ENCODE peak calls at places on chromosomes 6 and 20, in five cellular contexts. W, L, J, Y and K are unnamed samples.

GRCh38 chr6:74735304-74735703 is 470.5 kb downstream of the COL12A1 start:
- DNase-seq in W (no peak), L (peak; percentile 90), Y (peak; percentile 85), J (no peak), K (no peak)

GRCh38 chr6:28583463-28583862 is 57.8 kb downstream of the GPX5 start:
- DNase-seq in L (no peak), J (no peak), Y (no peak), W (no peak), K (no peak)

GRCh38 chr20:14331671-14332070 is 5.7 kb downstream of the FLRT3 start:
- DNase-seq in J (no peak), Y (no peak), L (no peak), W (no peak), K (no peak)

GRCh38 chr20:10671221-10671849 is 2.5 kb downstream of the JAG1 start:
- DNase-seq in L (peak; percentile 98), Y (peak; percentile 90), J (peak; percentile 69), W (peak; percentile 85), K (no peak)

GRCh38 chr20:48897298-48898044 is 24.0 kb upstream of the ARFGEF2 start:
- DNase-seq in J (no peak), Y (peak; percentile 88), L (peak; percentile 62), W (no peak), K (no peak)

GRCh38 chr6:165889636-165890403 is 226.8 kb upstream of the PDE10A start:
- DNase-seq in L (peak; percentile 69), Y (peak; percentile 1), J (no peak), W (no peak), K (peak; percentile 25)

GRCh38 chr6:21749754-21750153 is 156.2 kb downstream of the SOX4 start:
- DNase-seq in J (no peak), L (no peak), Y (no peak), W (no peak), K (no peak)

GRCh38 chr6:115323001-115323400 is 737.7 kb downstream of the FRK start:
- DNase-seq in W (no peak), J (no peak), Y (peak; percentile 97), L (no peak), K (no peak)

GRCh38 chr6:54074591-54075195 is 36.5 kb upstream of the MLIP start:
- DNase-seq in Y (no peak), J (no peak), L (peak; percentile 32), W (no peak), K (no peak)

GRCh38 chr6:14339711-14340590 is 222.4 kb downstream of the CD83 start:
- DNase-seq in J (no peak), Y (no peak), W (no peak), L (peak; percentile 12), K (no peak)

GRCh38 chr6:2854394-2854982 is 12.8 kb upstream of the SERPINB1 start:
- DNase-seq in Y (no peak), J (no peak), W (no peak), L (peak; percentile 75), K (no peak)

GRCh38 chr20:52619101-52619500 is 353.1 kb upstream of the TSHZ2 start:
- DNase-seq in J (no peak), Y (no peak), L (no peak), W (no peak), K (no peak)

GRCh38 chr6:1045239-1045638 is 266.7 kb upstream of the FOXQ1 start:
- DNase-seq in Y (no peak), W (no peak), L (no peak), J (no peak), K (no peak)

GRCh38 chr20:10510216-10510615 is 75.1 kb downstream of the SLX4IP start:
- DNase-seq in W (no peak), Y (no peak), J (no peak), L (no peak), K (no peak)

GRCh38 chr20:3775457-3775856 is 5.8 kb downstream of the SPEF1 start:
- DNase-seq in L (no peak), W (no peak), Y (no peak), J (no peak), K (no peak)

GRCh38 chr20:3777381-3777725 is 3.9 kb downstream of the SPEF1 start:
- DNase-seq in W (no peak), Y (no peak), L (no peak), J (no peak), K (no peak)

GRCh38 chr20:3781153-3781910 is at the start of gene SPEF1:
- DNase-seq in J (no peak), Y (peak; percentile 92), W (peak; percentile 78), L (peak; percentile 93), K (peak; percentile 39)

GRCh38 chr20:3778976-3779375 is 2.3 kb downstream of the SPEF1 start:
- DNase-seq in W (no peak), Y (no peak), L (no peak), J (no peak), K (no peak)

GRCh38 chr20:3777726-3778629 is 3.3 kb downstream of the SPEF1 start:
- DNase-seq in J (no peak), W (peak; percentile 72), Y (peak; percentile 26), L (peak; percentile 52), K (no peak)
- H3K4me3 ChIP-seq in J (peak overlapping the region; percentile 47), W (peak overlapping the region; percentile 37), Y (peak overlapping the region; percentile 43), L (peak overlapping the region; percentile 53), K (no peak overlapping the region)

DNA sequence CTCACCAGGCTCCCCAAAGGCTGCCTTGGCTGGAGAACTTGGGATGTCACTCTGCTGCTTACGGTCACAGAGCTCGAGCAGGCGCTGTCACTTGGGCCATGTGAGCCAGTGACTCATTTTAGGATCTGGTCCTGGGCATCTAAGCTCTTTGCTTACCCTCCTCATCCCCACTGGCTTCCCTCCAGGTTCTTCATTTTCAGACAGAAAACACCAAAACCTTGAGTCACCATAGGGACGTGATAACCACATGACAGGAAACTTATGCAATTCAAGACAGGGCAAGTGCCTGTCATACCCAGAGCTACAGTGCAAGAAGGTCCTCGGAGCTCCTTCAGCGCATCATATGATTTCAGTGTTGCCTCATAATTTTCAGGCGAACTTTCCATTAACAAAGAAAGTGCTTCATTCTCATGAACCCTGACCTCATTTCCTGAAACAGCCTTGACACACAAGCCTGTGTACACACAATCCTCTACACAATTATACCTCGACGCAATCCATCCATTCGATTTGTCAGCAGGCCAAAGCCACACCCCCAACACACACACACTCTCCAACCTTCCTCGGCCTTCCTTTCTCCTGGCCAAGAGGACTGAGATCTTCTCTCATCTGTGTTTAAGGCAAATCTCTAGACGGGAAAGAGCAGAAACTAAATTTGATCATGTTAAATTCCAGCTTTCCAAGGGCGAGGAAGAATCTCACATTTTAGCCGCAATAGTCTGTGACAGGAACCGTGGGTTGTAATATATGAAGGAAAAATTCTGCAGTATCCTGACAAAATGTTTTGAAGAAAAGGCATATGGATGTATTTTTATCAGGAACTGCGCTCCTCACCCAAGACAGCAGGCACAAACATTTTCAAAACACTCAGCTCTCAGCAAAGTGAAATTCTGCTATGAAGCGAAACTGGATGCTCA is 25.3 kb downstream of the TBC1D7 start:
- DNase-seq in W (peak; percentile 41), L (peak; percentile 99), J (peak; percentile 23), Y (peak; percentile 99), K (no peak)
- H3K4me3 ChIP-seq in W (no peak overlapping the region), L (peak overlapping the region; percentile 12), J (peak overlapping the region; percentile 8), Y (no peak overlapping the region), K (no peak overlapping the region)

DNA sequence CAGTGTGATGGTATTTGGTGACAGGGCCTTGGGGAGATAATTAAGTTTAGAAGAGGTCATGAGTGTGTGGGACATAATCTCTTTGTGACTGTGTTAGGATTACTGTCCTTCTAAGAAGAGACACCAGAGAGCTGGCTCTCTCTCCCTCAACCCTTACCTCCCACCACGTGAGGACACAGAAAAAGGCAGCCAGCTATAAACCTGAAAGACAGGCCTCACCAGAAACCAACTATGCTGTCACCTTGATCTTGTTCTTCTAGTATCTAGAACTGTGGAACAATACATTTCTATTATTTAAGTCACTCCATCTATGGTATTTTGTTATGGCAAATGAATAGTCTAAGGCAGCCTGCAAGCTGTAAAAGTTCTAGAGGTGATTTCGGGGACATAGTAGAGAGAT is 203.7 kb downstream of the OTOR start:
- DNase-seq in Y (no peak), J (no peak), L (no peak), W (no peak), K (no peak)
- H3K4me3 ChIP-seq in Y (no peak overlapping the region), J (no peak overlapping the region), L (no peak overlapping the region), W (no peak overlapping the region), K (no peak overlapping the region)

GRCh38 chr20:63741676-63742380 is 2.3 kb downstream of the SLC2A4RG start:
- DNase-seq in L (no peak), W (no peak), Y (no peak), J (no peak), K (no peak)
- H3K4me3 ChIP-seq in L (peak overlapping the region; percentile 56), W (no peak overlapping the region), Y (peak overlapping the region; percentile 67), J (peak overlapping the region; percentile 51), K (no peak overlapping the region)

DNA sequence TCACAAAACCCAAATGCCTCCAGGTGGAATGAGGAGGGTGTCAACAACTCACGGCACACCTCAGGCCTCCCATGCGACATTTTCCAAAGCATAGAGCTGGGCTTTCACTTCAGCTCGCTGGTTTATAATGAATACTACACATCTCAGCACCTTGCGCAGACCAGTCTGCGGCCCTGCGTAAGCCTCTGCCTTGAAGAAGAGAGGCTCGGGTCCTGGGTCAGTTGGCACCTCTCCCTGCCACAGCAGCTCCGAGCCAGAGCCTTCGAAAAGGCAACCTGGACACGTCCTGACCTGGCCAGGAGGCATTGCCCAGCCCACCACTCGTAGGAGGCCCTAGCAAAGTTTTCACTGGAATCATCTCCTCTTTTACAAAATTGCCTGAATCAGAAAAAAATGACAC is 183.0 kb upstream of the AFDN start:
- DNase-seq in J (no peak), Y (no peak), L (no peak), W (no peak), K (no peak)
- H3K4me3 ChIP-seq in J (no peak overlapping the region), Y (no peak overlapping the region), L (no peak overlapping the region), W (no peak overlapping the region), K (no peak overlapping the region)